ENCODE peak calls at places on chromosomes 7 and 10, in seven cellular contexts. C is psoas muscle; D is HCT116; G is AG04449; I is brain microvascular endothelial cell; L is choroid plexus epithelial cell; S is CD8-positive, alpha-beta T cell. O is an unnamed sample.

GRCh38 chr7:6162331-6162620 is 110.1 kb downstream of the CYTH3 start:
- DNase-seq in C (peak; percentile 64), D (no peak), G (no peak), I (no peak), L (no peak), S (no peak), O (no peak)

GRCh38 chr7:143490719-143491306 is 13.1 kb downstream of the TAS2R41 start:
- DNase-seq in C (no peak), D (no peak), G (no peak), I (no peak), L (peak; percentile 55), S (no peak), O (no peak)

GRCh38 chr7:7212612-7213011 is 30.3 kb downstream of the C1GALT1 start:
- DNase-seq in C (no peak), D (no peak), G (no peak), I (peak; percentile 8), L (peak; percentile 45), S (no peak), O (no peak)

GRCh38 chr10:114874827-114875541 is 53.4 kb downstream of the FHIP2A start:
- DNase-seq in C (no peak), D (no peak), G (no peak), I (peak; percentile 76), L (peak; percentile 84), S (peak; percentile 16), O (no peak)

GRCh38 chr7:74542558-74543117 is 88.9 kb downstream of the GTF2IRD1 start:
- DNase-seq in C (peak; percentile 33), D (no peak), G (no peak), I (no peak), L (no peak), S (no peak), O (no peak)

GRCh38 chr7:155258233-155258575 is 39.5 kb upstream of the INSIG1 start:
- DNase-seq in C (peak; percentile 65), D (no peak), G (peak; percentile 81), I (peak; percentile 84), L (peak; percentile 78), S (no peak), O (peak; percentile 46)

GRCh38 chr7:4174451-4174850 is 507.6 kb upstream of the FOXK1 start:
- DNase-seq in C (no peak), D (no peak), G (no peak), I (no peak), L (no peak), S (no peak), O (no peak)

GRCh38 chr7:28068811-28069216 is 111.8 kb downstream of the JAZF1 start:
- DNase-seq in C (no peak), D (no peak), G (no peak), I (peak; percentile 56), L (peak; percentile 71), S (no peak), O (no peak)

GRCh38 chr7:50728184-50728583 is 54.5 kb downstream of the GRB10 start:
- DNase-seq in C (no peak), D (no peak), G (no peak), I (peak; percentile 47), L (peak; percentile 58), S (no peak), O (no peak)

GRCh38 chr7:158957921-158958471 is 101.6 kb downstream of the DYNC2I1 start:
- DNase-seq in C (no peak), D (no peak), G (no peak), I (no peak), L (no peak), S (peak; percentile 27), O (no peak)

GRCh38 chr10:639751-640672 is 49.5 kb downstream of the DIP2C start:
- DNase-seq in C (no peak), D (no peak), G (no peak), I (no peak), L (no peak), S (no peak), O (no peak)

GRCh38 chr10:70982443-70982842 is 94.1 kb upstream of the PCBD1 start:
- DNase-seq in C (no peak), D (no peak), G (no peak), I (no peak), L (no peak), S (no peak), O (no peak)

GRCh38 chr7:43430412-43430811 is 152.5 kb upstream of the STK17A start:
- DNase-seq in C (no peak), D (no peak), G (no peak), I (no peak), L (peak; percentile 8), S (no peak), O (no peak)

GRCh38 chr7:70698219-70698832 is 433.6 kb upstream of the GALNT17 start:
- DNase-seq in C (no peak), D (no peak), G (no peak), I (peak; percentile 48), L (peak; percentile 84), S (no peak), O (no peak)

GRCh38 chr7:129468087-129468486 is 33.9 kb downstream of the STRIP2 start:
- DNase-seq in C (no peak), D (no peak), G (peak; percentile 57), I (peak; percentile 23), L (peak; percentile 60), S (no peak), O (no peak)

GRCh38 chr10:123132576-123133477 is 2.9 kb upstream of the HMX3 start:
- DNase-seq in C (peak; percentile 80), D (peak; percentile 81), G (no peak), I (peak; percentile 60), L (peak; percentile 84), S (peak; percentile 89), O (peak; percentile 67)

GRCh38 chr7:136452948-136453347 is 415.5 kb upstream of the CHRM2 start:
- DNase-seq in C (no peak), D (no peak), G (no peak), I (no peak), L (no peak), S (no peak), O (no peak)

GRCh38 chr7:42238709-42239395 is 1.8 kb upstream of the GLI3 start:
- DNase-seq in C (peak; percentile 26), D (no peak), G (no peak), I (peak; percentile 76), L (peak; percentile 85), S (no peak), O (no peak)

GRCh38 chr10:116292493-116292892 is 19.5 kb upstream of the GFRA1 start:
- DNase-seq in C (no peak), D (no peak), G (no peak), I (no peak), L (no peak), S (no peak), O (no peak)

GRCh38 chr10:7121154-7121797 is 289.6 kb downstream of the SFMBT2 start:
- DNase-seq in C (peak; percentile 36), D (peak; percentile 8), G (no peak), I (no peak), L (peak; percentile 4), S (peak; percentile 74), O (no peak)

GRCh38 chr10:3932597-3933380 is 147.8 kb upstream of the KLF6 start:
- DNase-seq in C (no peak), D (no peak), G (no peak), I (no peak), L (no peak), S (no peak), O (no peak)

GRCh38 chr7:101586078-101586941 is 42.8 kb downstream of the MYL10 start:
- DNase-seq in C (no peak), D (no peak), G (no peak), I (no peak), L (no peak), S (peak; percentile 7), O (no peak)

GRCh38 chr10:15726042-15726441 is 6.3 kb upstream of the ITGA8 start:
- DNase-seq in C (no peak), D (no peak), G (no peak), I (no peak), L (no peak), S (no peak), O (no peak)
- TF ChIP-seq CTCF in C (no peak), D (no peak), G (no peak), I (no peak), L (no peak), S (no peak), O (no peak)

GRCh38 chr7:106657085-106657991 is 3.6 kb downstream of the CCDC71L start:
- DNase-seq in C (no peak), D (no peak), G (no peak), I (no peak), L (peak; percentile 56), S (no peak), O (no peak)
- H3K4me3 ChIP-seq in C (no peak overlapping the region), D (no peak overlapping the region), G (no peak overlapping the region), I (no peak overlapping the region), L (peak overlapping the region; percentile 92), S (no peak overlapping the region), O (no peak overlapping the region)

DNA sequence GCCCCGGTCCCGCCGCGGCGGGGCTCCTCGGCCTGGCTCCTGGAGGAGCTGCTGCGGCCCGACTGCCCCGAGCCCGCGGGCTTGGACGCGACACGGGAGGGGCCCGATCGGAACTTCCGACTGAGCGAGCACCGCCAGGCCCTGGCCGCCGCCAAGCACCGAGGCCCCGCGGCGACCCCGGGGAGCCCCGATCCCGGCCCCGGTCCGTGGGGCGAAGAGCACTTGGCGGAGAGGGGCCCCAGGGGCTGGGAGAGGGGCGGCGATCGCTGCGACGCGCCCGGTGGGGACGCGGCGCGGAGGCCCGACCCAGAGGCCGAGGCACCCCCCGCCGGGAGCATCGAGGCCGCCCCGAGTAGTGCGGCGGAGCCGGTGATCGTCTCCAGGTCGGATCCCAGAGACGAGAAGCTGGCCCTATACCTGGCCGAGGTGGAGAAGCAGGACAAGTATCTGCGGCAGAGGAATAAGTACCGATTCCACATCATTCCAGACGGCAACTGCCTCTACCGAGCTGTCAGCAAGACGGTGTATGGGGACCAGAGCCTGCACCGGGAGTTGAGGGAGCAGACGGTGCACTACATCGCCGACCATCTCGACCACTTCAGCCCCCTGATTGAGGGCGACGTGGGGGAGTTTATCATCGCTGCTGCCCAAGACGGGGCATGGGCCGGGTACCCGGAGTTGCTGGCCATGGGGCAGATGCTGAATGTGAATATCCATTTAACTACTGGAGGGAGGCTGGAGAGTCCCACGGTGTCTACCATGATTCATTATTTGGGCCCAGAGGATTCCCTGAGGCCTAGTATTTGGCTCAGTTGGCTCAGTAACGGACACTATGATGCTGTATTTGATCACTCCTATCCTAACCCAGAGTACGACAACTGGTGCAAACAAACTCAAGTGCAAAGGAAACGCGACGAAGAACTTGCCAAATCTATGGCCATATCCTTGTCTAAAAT is 1.3 kb downstream of the OTUD1 start:
- DNase-seq in C (peak; percentile 38), D (no peak), G (no peak), I (peak; percentile 29), L (peak; percentile 34), S (peak; percentile 27), O (no peak)
- TF ChIP-seq CTCF in C (no peak), D (no peak), G (no peak), I (no peak), L (no peak), S (no peak), O (no peak)

DNA sequence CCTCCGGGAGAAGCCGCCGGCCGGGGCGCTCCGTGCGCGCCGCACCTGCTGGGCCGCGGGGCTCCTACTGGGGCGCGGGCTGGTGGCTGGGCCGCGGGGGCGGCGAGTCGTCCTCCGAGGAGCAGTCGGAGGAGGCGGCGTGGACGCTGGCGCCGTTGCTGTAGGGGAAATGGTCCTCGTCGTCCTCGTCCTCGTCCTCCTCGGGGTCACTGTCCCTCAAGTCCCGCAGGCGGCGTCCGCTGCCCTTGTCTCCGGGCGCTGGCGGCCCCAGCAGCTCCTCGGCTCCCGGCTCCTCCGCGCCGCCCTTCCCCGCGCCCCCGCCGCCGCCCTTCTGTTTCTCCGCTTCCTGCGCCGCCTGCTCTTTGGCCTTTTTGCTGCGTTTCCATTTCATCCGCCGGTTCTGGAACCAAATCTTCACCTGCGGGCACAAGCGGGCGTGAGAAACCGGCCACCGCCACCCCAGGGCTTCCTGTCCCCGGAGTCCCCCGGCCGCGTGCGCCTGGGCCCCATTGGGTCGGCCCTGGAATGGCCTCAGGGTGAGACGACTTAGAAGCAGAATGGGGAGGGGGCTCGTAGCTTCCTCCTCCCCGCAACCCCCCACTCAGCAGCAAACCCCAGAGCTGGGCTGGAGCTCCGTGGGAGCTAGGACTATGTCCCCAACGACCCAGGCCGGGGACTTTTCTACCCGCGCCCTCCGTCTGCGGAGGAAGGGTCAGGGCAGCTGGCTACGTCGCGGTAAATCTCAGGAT is 4.8 kb downstream of the MNX1 start:
- DNase-seq in C (no peak), D (no peak), G (no peak), I (no peak), L (no peak), S (no peak), O (no peak)
- H3K4me3 ChIP-seq in C (peak overlapping the region; percentile 17), D (no peak overlapping the region), G (no peak overlapping the region), I (no peak overlapping the region), L (no peak overlapping the region), S (no peak overlapping the region), O (no peak overlapping the region)

O was measured in HFF-Myc.